ENCODE peak calls at places on chromosomes 12 and 14, in seven cellular contexts. K is spleen, C is suprapubic skin, R is SK-N-SH, T is H1, W is breast epithelium, A is endothelial cell of umbilical vein. N is an unnamed sample.
A peak's percentile ranks its signal among the peaks of the same experiment; 100 is the strongest.

GRCh38 chr14:68312884-68313725 is 479.8 kb downstream of the ZFP36L1 start:
- DNase-seq in K (no peak), C (no peak), R (no peak), T (no peak), W (no peak), A (no peak), N (no peak)

GRCh38 chr14:103391048-103391447 is 5.8 kb downstream of the MARK3 start:
- DNase-seq in K (no peak), C (no peak), R (peak; percentile 61), T (no peak), W (no peak), A (peak; percentile 80), N (no peak)

GRCh38 chr12:40620564-40621019 is 71.6 kb upstream of the CNTN1 start:
- DNase-seq in K (no peak), C (no peak), R (no peak), T (no peak), W (no peak), A (no peak), N (no peak)

GRCh38 chr14:104095426-104096310 is 10.2 kb downstream of the ASPG start:
- DNase-seq in K (peak; percentile 67), C (no peak), R (no peak), T (no peak), W (no peak), A (no peak), N (no peak)

GRCh38 chr14:93663317-93663716 is 125.0 kb downstream of the PRIMA1 start:
- DNase-seq in K (no peak), C (no peak), R (no peak), T (no peak), W (no peak), A (no peak), N (no peak)

GRCh38 chr14:31341280-31341679 is 79.1 kb downstream of the HEATR5A start:
- DNase-seq in K (no peak), C (no peak), R (no peak), T (no peak), W (no peak), A (no peak), N (no peak)

GRCh38 chr14:44404599-44405349 is 102.3 kb downstream of the FSCB start:
- DNase-seq in K (no peak), C (no peak), R (no peak), T (no peak), W (no peak), A (no peak), N (no peak)

GRCh38 chr12:46490635-46491034 is 118.1 kb upstream of the SLC38A2 start:
- DNase-seq in K (no peak), C (no peak), R (no peak), T (no peak), W (no peak), A (peak; percentile 20), N (no peak)

GRCh38 chr12:2526371-2526770 is 268.4 kb upstream of the FKBP4 start:
- DNase-seq in K (no peak), C (no peak), R (no peak), T (no peak), W (no peak), A (no peak), N (no peak)

GRCh38 chr14:103767306-103767894 is 51.8 kb downstream of the ZFYVE21 start:
- DNase-seq in K (no peak), C (no peak), R (no peak), T (no peak), W (no peak), A (no peak), N (no peak)

GRCh38 chr12:66503746-66504145 is 175.1 kb downstream of the GRIP1 start:
- DNase-seq in K (no peak), C (no peak), R (no peak), T (no peak), W (no peak), A (no peak), N (no peak)

GRCh38 chr12:56645201-56645716 is 525 bp downstream of the ATP5F1B start:
- DNase-seq in K (peak; percentile 83), C (peak; percentile 52), R (peak; percentile 29), T (no peak), W (no peak), A (peak; percentile 46), N (no peak)

GRCh38 chr12:47192046-47192445 is 112.3 kb upstream of the AMIGO2 start:
- DNase-seq in K (no peak), C (no peak), R (no peak), T (no peak), W (no peak), A (no peak), N (no peak)

GRCh38 chr12:58976146-58976545 is 55.8 kb upstream of the LRIG3 start:
- DNase-seq in K (no peak), C (no peak), R (no peak), T (no peak), W (no peak), A (no peak), N (no peak)

GRCh38 chr12:116295327-116296263 is 18.1 kb upstream of the MED13L start:
- DNase-seq in K (no peak), C (no peak), R (no peak), T (no peak), W (no peak), A (peak; percentile 40), N (no peak)

GRCh38 chr12:49874142-49874897 is 29.4 kb downstream of the FAIM2 start:
- DNase-seq in K (peak; percentile 56), C (no peak), R (no peak), T (no peak), W (no peak), A (no peak), N (no peak)

GRCh38 chr12:14514154-14514842 is 53.4 kb downstream of the PLBD1 start:
- DNase-seq in K (no peak), C (no peak), R (peak; percentile 8), T (no peak), W (no peak), A (no peak), N (peak; percentile 72)

GRCh38 chr12:54608156-54608555 is 19.7 kb upstream of the PPP1R1A start:
- DNase-seq in K (no peak), C (peak; percentile 32), R (no peak), T (no peak), W (no peak), A (no peak), N (no peak)

GRCh38 chr14:74251546-74252030 is 12.3 kb downstream of the VSX2 start:
- DNase-seq in K (peak; percentile 88), C (peak; percentile 88), R (peak; percentile 79), T (peak; percentile 77), W (no peak), A (peak; percentile 60), N (peak; percentile 75)

GRCh38 chr12:27790179-27790578 is 10.1 kb upstream of the MANSC4 start:
- DNase-seq in K (no peak), C (no peak), R (no peak), T (no peak), W (no peak), A (no peak), N (no peak)

DNA sequence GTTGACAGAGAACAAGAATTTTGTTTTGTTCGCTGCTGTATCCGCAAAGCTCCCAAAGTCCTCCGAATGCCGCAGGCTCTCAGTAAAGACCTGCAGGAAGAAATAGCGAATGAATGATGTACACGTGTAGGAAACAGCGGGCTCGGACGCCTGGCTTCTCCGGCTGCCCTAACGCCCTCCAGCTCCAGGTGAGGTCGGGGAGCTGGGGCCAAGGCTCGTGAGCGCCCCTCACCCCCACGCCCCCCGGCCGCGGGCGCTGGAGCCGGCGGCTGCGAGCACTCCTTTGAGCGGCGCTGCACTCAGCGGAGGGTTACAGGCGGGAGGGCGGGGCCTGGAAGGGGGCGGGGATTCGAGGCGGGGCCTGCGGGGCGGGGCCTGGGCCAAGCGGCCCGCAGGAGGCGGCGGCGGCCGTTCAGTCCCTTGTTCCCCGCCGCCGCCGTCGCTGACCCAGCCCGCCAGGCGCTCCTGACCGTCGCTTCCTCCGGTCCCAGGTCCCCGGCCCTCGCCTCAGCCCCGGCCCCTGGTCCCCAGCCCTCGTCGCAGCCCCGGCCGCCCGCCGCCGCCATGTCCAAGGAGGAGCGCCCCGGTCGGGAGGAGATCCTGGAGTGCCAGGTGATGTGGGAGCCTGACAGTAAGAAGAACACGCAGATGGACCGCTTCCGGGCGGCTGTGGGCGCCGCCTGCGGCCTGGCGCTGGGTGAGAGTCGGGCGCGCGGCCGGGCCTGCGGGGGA is at the start of gene AACS:
- DNase-seq in K (peak; percentile 94), C (peak; percentile 88), R (peak; percentile 99), T (peak; percentile 87), W (peak; percentile 76), A (peak; percentile 75), N (peak; percentile 79)
- TF ChIP-seq POLR2AphosphoS5 in K (peak; percentile 68), C (no peak), R (peak; percentile 62), T (peak; percentile 56), W (no peak), A (peak; percentile 71), N (no peak)

GRCh38 chr14:79028281-79028680 is 858.1 kb downstream of the NRXN3 start:
- DNase-seq in K (no peak), C (no peak), R (no peak), T (no peak), W (no peak), A (no peak), N (no peak)
- TF ChIP-seq POLR2AphosphoS5 in K (no peak), C (no peak), R (no peak), T (no peak), W (no peak), A (no peak), N (no peak)

DNA sequence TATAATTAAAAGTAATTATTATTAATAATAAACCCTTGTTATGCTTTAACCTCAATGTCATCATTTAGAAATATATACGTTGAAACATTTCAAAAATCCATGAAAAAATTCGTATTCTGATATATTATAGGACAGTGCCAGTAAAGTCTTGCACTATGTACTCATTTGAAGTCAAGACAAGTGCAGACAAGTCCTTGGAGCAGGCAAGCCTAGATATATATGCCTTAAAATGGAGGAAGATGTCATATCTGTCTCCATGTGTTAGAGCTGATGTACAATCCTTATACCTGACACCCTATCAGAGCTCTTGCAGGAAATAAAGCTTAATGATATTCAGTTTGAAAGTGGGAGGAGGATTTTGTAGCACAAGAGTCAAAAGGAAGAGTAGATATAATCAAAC is 310.4 kb downstream of the KCNH5 start:
- DNase-seq in K (no peak), C (no peak), R (no peak), T (no peak), W (no peak), A (no peak), N (no peak)
- TF ChIP-seq POLR2AphosphoS5 in K (no peak), C (no peak), R (no peak), T (no peak), W (no peak), A (no peak), N (no peak)

DNA sequence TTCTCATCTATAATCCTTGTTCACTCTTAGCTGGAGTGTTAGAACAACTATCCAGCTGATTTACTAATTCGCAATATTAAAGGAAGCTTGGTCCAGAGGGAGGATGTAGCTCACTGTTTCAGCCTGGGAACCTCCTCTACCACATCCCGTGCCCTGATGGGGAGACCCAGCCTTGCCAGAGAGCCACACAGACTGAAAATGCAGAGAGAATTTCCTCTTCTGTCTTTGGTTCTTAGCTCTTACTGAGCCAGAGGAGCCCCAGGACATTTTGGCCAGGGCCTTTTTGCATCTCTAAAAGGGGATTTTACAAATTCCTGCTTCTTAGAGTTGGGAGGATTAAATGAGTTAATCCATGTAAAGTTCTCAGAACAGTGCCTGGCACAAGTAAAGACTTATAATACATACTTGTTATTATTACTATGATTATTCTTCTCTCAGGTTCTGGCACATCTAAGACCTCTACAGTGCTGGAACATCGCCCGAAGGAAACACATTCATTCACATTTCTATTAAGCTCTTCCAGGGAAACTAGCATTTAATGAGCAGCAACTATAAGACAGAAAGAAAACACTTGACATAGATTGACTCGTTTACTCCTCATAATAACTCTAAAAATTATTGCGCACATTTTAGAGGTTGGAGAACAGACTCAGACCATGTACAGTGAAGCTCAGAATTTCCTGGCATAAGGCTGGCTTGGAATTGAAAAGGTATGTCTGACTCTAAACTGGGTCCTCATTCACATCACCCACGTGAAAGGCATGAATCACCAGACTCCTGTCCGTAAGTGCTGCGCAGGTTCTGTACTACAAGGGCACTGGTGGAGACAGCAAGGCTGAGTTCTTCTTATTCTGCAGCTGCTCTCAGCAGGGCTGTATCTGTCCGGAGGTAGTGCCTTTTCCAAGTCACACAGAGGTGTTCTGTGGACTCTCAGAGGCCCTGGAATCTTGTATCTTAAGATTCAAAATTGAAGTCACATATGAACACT is 27.8 kb upstream of the AEBP2 start:
- DNase-seq in K (peak; percentile 18), C (no peak), R (no peak), T (no peak), W (no peak), A (no peak), N (no peak)
- TF ChIP-seq POLR2AphosphoS5 in K (no peak), C (no peak), R (no peak), T (no peak), W (no peak), A (no peak), N (peak; percentile 5)

N was measured in stomach.